ENCODE peak calls at places on chromosomes 12 and 14, in six cellular contexts. S, A, R, I, J and K are unnamed samples.

GRCh38 chr12:58893421-58893986 is 26.8 kb downstream of the LRIG3 start:
- DNase-seq in R (no peak), A (no peak), I (no peak), J (no peak), S (no peak), K (no peak)

GRCh38 chr12:4909734-4910501 is at the start of gene KCNA1:
- DNase-seq in S (no peak), R (no peak), I (peak), J (no peak), A (no peak), K (no peak)

GRCh38 chr14:68977741-68978549 is 1.2 kb downstream of the ACTN1 start:
- DNase-seq in S (no peak), A (peak), I (peak), R (peak), J (peak), K (peak)

GRCh38 chr14:34912182-34912581 is 37.0 kb upstream of the BAZ1A start:
- DNase-seq in R (no peak), J (no peak), S (no peak), A (no peak), I (no peak), K (no peak)

GRCh38 chr14:21107360-21107781 is 6.5 kb downstream of the TMEM253 start:
- DNase-seq in A (no peak), R (peak), S (no peak), I (peak), J (no peak), K (peak)

GRCh38 chr12:108799528-108800243 is 57.7 kb downstream of the SSH1 start:
- DNase-seq in R (no peak), S (no peak), A (peak), I (no peak), J (no peak), K (no peak)

GRCh38 chr12:56630180-56630632 is at the start of gene BAZ2A:
- DNase-seq in R (peak), J (peak), S (no peak), A (peak), I (peak), K (peak)

GRCh38 chr12:101570022-101570421 is 24.7 kb upstream of the MYBPC1 start:
- DNase-seq in J (no peak), S (no peak), I (peak), R (peak), A (no peak), K (peak)

GRCh38 chr14:35235840-35236239 is 56.3 kb upstream of the PSMA6 start:
- DNase-seq in R (no peak), J (no peak), A (no peak), S (no peak), I (no peak), K (no peak)

GRCh38 chr12:1777798-1778197 is 42.6 kb upstream of the LRTM2 start:
- DNase-seq in A (no peak), J (no peak), I (peak), S (no peak), R (no peak), K (peak)

GRCh38 chr14:61211476-61212262 is 69.5 kb downstream of the TMEM30B start:
- DNase-seq in J (no peak), S (no peak), A (no peak), I (no peak), R (no peak), K (no peak)

GRCh38 chr12:774051-774614 is 21.8 kb downstream of the WNK1 start:
- DNase-seq in I (peak), J (no peak), S (no peak), R (no peak), A (no peak), K (peak)

GRCh38 chr12:21983102-21983501 is 41.9 kb upstream of the ABCC9 start:
- DNase-seq in I (peak), J (no peak), S (no peak), A (no peak), R (no peak), K (no peak)

GRCh38 chr14:23186913-23187654 is 3.6 kb upstream of the SLC7A8 start:
- DNase-seq in S (peak), R (peak), J (no peak), A (no peak), I (peak), K (peak)

GRCh38 chr12:104535383-104535782 is 78.6 kb downstream of the CHST11 start:
- DNase-seq in I (peak), S (no peak), J (no peak), A (no peak), R (no peak), K (no peak)

GRCh38 chr14:21510735-21511657 is at the start of gene METTL3:
- DNase-seq in S (peak), R (peak), I (peak), A (peak), J (peak), K (peak)

GRCh38 chr12:48977290-48978281 is 536 bp upstream of the WNT1 start:
- DNase-seq in I (no peak), A (peak), R (peak), J (peak), S (no peak), K (no peak)